ENCODE peak calls at places on chromosome 15, in ten cellular contexts. P, B, Y, G, U, C, H, X, I and K are unnamed samples.

GRCh38 chr15:92653836-92654524 is 1.6 kb downstream of the FAM174B start:
- DNase-seq in P (no peak), B (no peak), Y (peak; percentile 79), G (no peak), U (no peak), C (peak; percentile 83), H (peak; percentile 6), X (no peak), I (peak; percentile 49), K (peak; percentile 68)

GRCh38 chr15:82647045-82647834 is at the start of gene CPEB1:
- DNase-seq in P (peak; percentile 79), B (peak; percentile 30), Y (peak; percentile 74), G (peak; percentile 83), U (peak; percentile 52), C (no peak), H (peak; percentile 34), X (peak; percentile 81), I (peak; percentile 65), K (peak; percentile 34)

GRCh38 chr15:26376243-26376642 is 396.6 kb downstream of the GABRB3 start:
- DNase-seq in P (no peak), B (no peak), Y (no peak), G (no peak), U (no peak), C (no peak), H (no peak), X (peak; percentile 0), I (no peak), K (no peak)

GRCh38 chr15:91225728-91226127 is 125.7 kb downstream of the SV2B start:
- DNase-seq in P (no peak), B (no peak), Y (no peak), G (no peak), U (no peak), C (no peak), H (no peak), X (no peak), I (no peak), K (no peak)

GRCh38 chr15:20349774-20350498 is 191.7 kb downstream of the GOLGA6L6 start:
- DNase-seq in P (no peak), B (no peak), Y (no peak), G (peak; percentile 81), U (peak; percentile 27), C (no peak), H (no peak), X (no peak), I (no peak), K (no peak)

GRCh38 chr15:25185791-25186190 is 231.0 kb downstream of the SNRPN start:
- DNase-seq in P (no peak), B (no peak), Y (no peak), G (peak; percentile 34), U (no peak), C (no peak), H (no peak), X (no peak), I (no peak), K (no peak)

GRCh38 chr15:64461577-64462162 is 1.3 kb downstream of the ZNF609 start:
- DNase-seq in P (peak; percentile 40), B (peak; percentile 27), Y (peak; percentile 79), G (peak; percentile 35), U (peak; percentile 34), C (peak; percentile 58), H (peak; percentile 33), X (peak; percentile 56), I (peak; percentile 77), K (peak; percentile 32)

GRCh38 chr15:87154771-87155170 is 1075.1 kb downstream of the AGBL1 start:
- DNase-seq in P (no peak), B (peak; percentile 52), Y (no peak), G (no peak), U (no peak), C (no peak), H (peak; percentile 95), X (no peak), I (no peak), K (no peak)

GRCh38 chr15:101169457-101170071 is 82.3 kb downstream of the CHSY1 start:
- DNase-seq in P (no peak), B (peak; percentile 69), Y (no peak), G (no peak), U (no peak), C (no peak), H (peak; percentile 68), X (peak; percentile 40), I (no peak), K (no peak)

GRCh38 chr15:69092159-69092558 is 68.3 kb upstream of the GLCE start:
- DNase-seq in P (peak; percentile 24), B (peak; percentile 64), Y (no peak), G (no peak), U (no peak), C (peak; percentile 77), H (peak; percentile 77), X (peak; percentile 32), I (no peak), K (no peak)

GRCh38 chr15:92091155-92091734 is 237.7 kb downstream of the SLCO3A1 start:
- DNase-seq in P (peak; percentile 44), B (peak; percentile 11), Y (peak; percentile 96), G (no peak), U (peak; percentile 90), C (peak; percentile 25), H (peak; percentile 18), X (peak; percentile 54), I (peak; percentile 80), K (peak; percentile 66)

GRCh38 chr15:25805006-25805405 is 58.1 kb downstream of the ATP10A start:
- DNase-seq in P (peak; percentile 23), B (no peak), Y (no peak), G (peak; percentile 21), U (peak; percentile 11), C (no peak), H (peak; percentile 62), X (peak; percentile 84), I (no peak), K (no peak)

GRCh38 chr15:58240191-58240932 is 102.2 kb downstream of the AQP9 start:
- DNase-seq in P (no peak), B (no peak), Y (no peak), G (no peak), U (no peak), C (no peak), H (no peak), X (no peak), I (no peak), K (no peak)

GRCh38 chr15:70259640-70260066 is 161.9 kb upstream of the TLE3 start:
- DNase-seq in P (no peak), B (no peak), Y (peak; percentile 80), G (peak; percentile 58), U (peak; percentile 64), C (no peak), H (no peak), X (no peak), I (peak; percentile 57), K (no peak)

GRCh38 chr15:94722025-94722636 is 490.8 kb downstream of the MCTP2 start:
- DNase-seq in P (no peak), B (no peak), Y (no peak), G (no peak), U (no peak), C (no peak), H (no peak), X (no peak), I (peak; percentile 52), K (no peak)

GRCh38 chr15:60407406-60407805 is 9.6 kb upstream of the ANXA2 start:
- DNase-seq in P (peak; percentile 92), B (peak; percentile 91), Y (no peak), G (no peak), U (no peak), C (peak; percentile 32), H (peak; percentile 94), X (peak; percentile 85), I (no peak), K (no peak)
- H3K4me1 ChIP-seq in P (peaks cover 41% of the 10 kb centered on the region), B (peaks cover 12% of the 10 kb centered on the region), Y (no peaks in the 10 kb centered on the region), G (peaks cover 2% of the 10 kb centered on the region), U (no peaks in the 10 kb centered on the region), C (peaks cover 37% of the 10 kb centered on the region), H (peaks cover 23% of the 10 kb centered on the region), X (peaks cover 40% of the 10 kb centered on the region), I (peaks cover 13% of the 10 kb centered on the region), K (peaks cover 3% of the 10 kb centered on the region)

GRCh38 chr15:75233504-75234190 is 24.5 kb upstream of the GOLGA6C start:
- DNase-seq in P (no peak), B (no peak), Y (no peak), G (peak; percentile 50), U (no peak), C (no peak), H (no peak), X (no peak), I (no peak), K (no peak)
- H3K9ac ChIP-seq in P (no peak overlapping the region), B (no peak overlapping the region), Y (no peak overlapping the region), G (no peak overlapping the region), U (no peak overlapping the region), C (no peak overlapping the region), H (no peak overlapping the region), X (no peak overlapping the region), I (no peak overlapping the region), K (no peak overlapping the region)

DNA sequence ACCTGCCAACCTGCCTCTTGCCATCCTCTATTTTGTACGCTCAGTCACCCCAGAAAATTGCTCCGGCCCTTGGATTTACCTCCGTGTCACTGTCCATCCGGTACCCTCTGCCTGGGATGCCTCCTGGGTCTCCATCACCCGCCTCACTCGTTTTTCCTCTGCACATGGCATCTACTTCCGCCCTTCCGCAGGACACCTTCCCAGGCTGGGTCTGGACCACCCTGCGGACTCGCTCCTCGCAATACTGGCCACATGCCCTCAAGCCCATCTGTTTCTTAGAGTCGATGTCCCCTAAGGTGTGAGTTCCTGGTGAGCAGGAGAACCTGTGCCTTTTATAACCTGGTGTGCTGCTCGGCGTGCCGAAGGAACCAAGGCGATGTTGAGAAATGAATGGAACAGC is 58.5 kb downstream of the APBA2 start:
- DNase-seq in P (no peak), B (no peak), Y (peak; percentile 11), G (no peak), U (peak; percentile 3), C (no peak), H (no peak), X (no peak), I (no peak), K (no peak)
- H3K4me1 ChIP-seq in P (no peaks in the 10 kb centered on the region), B (no peaks in the 10 kb centered on the region), Y (no peaks in the 10 kb centered on the region), G (no peaks in the 10 kb centered on the region), U (no peaks in the 10 kb centered on the region), C (no peaks in the 10 kb centered on the region), H (no peaks in the 10 kb centered on the region), X (no peaks in the 10 kb centered on the region), I (no peaks in the 10 kb centered on the region), K (no peaks in the 10 kb centered on the region)

GRCh38 chr15:36429707-36430106 is 149.7 kb upstream of the CDIN1 start:
- DNase-seq in P (no peak), B (no peak), Y (no peak), G (no peak), U (no peak), C (no peak), H (peak; percentile 34), X (no peak), I (no peak), K (no peak)

GRCh38 chr15:36432162-36432561 is 147.3 kb upstream of the CDIN1 start:
- DNase-seq in P (no peak), B (peak; percentile 88), Y (no peak), G (no peak), U (no peak), C (no peak), H (peak; percentile 95), X (peak; percentile 74), I (no peak), K (no peak)

GRCh38 chr15:36430721-36431265 is 148.6 kb upstream of the CDIN1 start:
- DNase-seq in P (no peak), B (peak; percentile 34), Y (no peak), G (no peak), U (no peak), C (no peak), H (peak; percentile 30), X (peak; percentile 21), I (no peak), K (no peak)

GRCh38 chr15:36428102-36428845 is 151.2 kb upstream of the CDIN1 start:
- DNase-seq in P (peak; percentile 95), B (peak; percentile 100), Y (peak; percentile 46), G (no peak), U (no peak), C (peak; percentile 91), H (peak; percentile 100), X (peak; percentile 100), I (no peak), K (no peak)

GRCh38 chr15:36430280-36430679 is 149.1 kb upstream of the CDIN1 start:
- DNase-seq in P (no peak), B (no peak), Y (no peak), G (no peak), U (no peak), C (no peak), H (no peak), X (no peak), I (no peak), K (no peak)
- H3K9ac ChIP-seq in P (no peak overlapping the region), B (no peak overlapping the region), Y (no peak overlapping the region), G (no peak overlapping the region), U (no peak overlapping the region), C (no peak overlapping the region), H (no peak overlapping the region), X (no peak overlapping the region), I (no peak overlapping the region), K (no peak overlapping the region)